ENCODE peak calls at places on chromosomes 4 and X, in five cellular contexts. F is upper lobe of left lung, S is IMR-90, G is gastrocnemius medialis, H is GM23338. O is an unnamed sample.

GRCh38 chrX:24684048-24684447 is 9.7 kb upstream of the POLA1 start:
- DNase-seq in F (no peak), G (no peak), H (no peak), S (no peak), O (no peak)

GRCh38 chr4:121112530-121112929 is 40.2 kb upstream of the NDNF start:
- DNase-seq in F (no peak), S (no peak), G (no peak), H (no peak), O (no peak)

GRCh38 chr4:129233691-129234090 is 137.7 kb downstream of the C4orf33 start:
- DNase-seq in S (no peak), F (no peak), G (no peak), H (no peak), O (no peak)

GRCh38 chr4:161577604-161578301 is 586.0 kb downstream of the FSTL5 start:
- DNase-seq in S (peak), F (no peak), G (no peak), H (no peak), O (no peak)

GRCh38 chr4:79576480-79576803 is 168.4 kb upstream of the GK2 start:
- DNase-seq in S (peak), H (peak), G (no peak), F (no peak), O (no peak)

GRCh38 chr4:147831452-147832192 is 99.7 kb downstream of the ARHGAP10 start:
- DNase-seq in H (no peak), S (peak), F (no peak), G (peak), O (peak)

GRCh38 chr4:141473952-141474351 is 162.4 kb upstream of the IL15 start:
- DNase-seq in S (peak), H (no peak), F (no peak), G (no peak), O (no peak)

GRCh38 chrX:132490086-132490419 is 1.2 kb upstream of the MBNL3 start:
- DNase-seq in F (no peak), G (no peak), S (no peak), H (no peak), O (no peak)

GRCh38 chr4:47483722-47484121 is 1.4 kb upstream of the ATP10D start:
- DNase-seq in H (no peak), F (no peak), G (no peak), S (no peak), O (no peak)

GRCh38 chrX:2478546-2479419 is 22.0 kb downstream of the DHRSX start:
- DNase-seq in F (no peak), S (no peak), H (peak), G (no peak), O (peak)

GRCh38 chrX:131816551-131817136 is 206.5 kb upstream of the STK26 start:
- DNase-seq in F (no peak), S (peak), H (no peak), G (peak), O (no peak)

GRCh38 chr4:4914059-4914820 is 54.8 kb downstream of the MSX1 start:
- DNase-seq in H (no peak), F (no peak), S (peak), G (no peak), O (no peak)

GRCh38 chr4:70992354-70992753 is 1.1 kb upstream of the DCK start:
- DNase-seq in F (no peak), H (peak), S (no peak), G (peak), O (no peak)

GRCh38 chrX:154380153-154380552 is 1.1 kb downstream of the EMD start:
- DNase-seq in F (no peak), H (no peak), G (no peak), S (peak), O (no peak)

GRCh38 chrX:154378059-154378798 is 866 bp upstream of the EMD start:
- DNase-seq in H (peak), S (peak), F (no peak), G (peak), O (no peak)

GRCh38 chrX:154380787-154381186 is 1.7 kb downstream of the EMD start:
- DNase-seq in H (no peak), S (no peak), F (no peak), G (no peak), O (no peak)

GRCh38 chrX:154379569-154379951 is 465 bp downstream of the EMD start:
- DNase-seq in H (no peak), S (no peak), F (no peak), G (no peak), O (no peak)

DNA sequence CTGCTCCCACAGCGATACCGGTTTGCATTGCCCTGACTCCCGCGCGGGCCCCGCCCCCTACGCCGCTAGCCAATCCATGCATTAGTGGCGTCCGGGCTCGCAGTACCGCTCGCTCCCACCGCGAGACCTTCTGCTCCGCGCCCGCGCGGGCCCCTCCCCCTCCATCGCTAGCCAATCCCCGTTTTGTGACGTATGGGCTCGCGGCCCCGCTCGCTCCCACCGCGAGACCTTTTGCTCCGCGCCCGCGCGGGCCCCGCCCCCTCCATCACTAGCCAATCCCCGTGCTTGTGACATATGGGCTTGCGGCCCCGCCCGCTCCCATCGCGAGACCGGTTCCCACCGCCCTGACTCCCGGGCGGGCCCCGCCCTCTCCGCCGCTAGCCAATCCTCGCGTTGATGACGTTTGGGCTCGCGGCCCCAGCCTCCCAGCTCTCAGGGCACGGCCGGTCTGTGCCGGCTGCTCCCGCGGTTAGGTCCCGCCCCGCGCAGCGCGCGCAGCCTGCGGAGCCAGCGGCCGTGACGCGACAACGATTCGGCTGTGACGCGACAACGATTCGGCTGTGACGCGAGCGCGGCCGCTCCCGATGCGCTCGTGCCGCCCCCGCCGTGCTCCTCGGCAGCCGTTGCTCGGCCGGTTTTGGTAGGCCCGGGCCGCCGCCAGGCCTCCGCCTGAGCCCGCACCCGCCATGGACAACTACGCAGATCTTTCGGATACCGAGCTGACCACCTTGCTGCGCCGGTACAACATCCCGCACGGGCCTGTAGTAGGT is at the start of gene EMD:
- DNase-seq in F (peak), H (peak), G (peak), S (peak), O (peak)
- TF ChIP-seq CTCF in F (no peak), H (no peak), G (no peak), S (no peak), O (no peak)

DNA sequence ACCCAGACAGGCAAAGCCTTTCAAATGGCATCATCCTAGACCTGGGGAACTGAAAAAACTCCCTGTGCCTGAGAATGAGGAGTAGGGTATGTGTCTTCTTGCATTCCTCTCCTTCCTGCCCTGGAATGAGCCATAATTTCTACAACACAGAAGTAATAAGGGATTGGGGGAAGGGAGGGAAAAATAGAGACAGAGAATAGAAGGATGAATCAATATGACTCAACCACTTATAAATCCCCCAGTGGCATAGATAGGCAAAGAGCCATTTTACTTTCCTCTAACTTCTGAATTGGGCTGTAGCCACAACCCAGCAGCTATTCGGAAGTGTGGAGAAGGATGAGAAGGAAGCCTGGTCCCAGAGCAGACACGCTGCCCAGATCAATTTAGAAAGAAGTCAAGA is 99.9 kb downstream of the NHS start:
- DNase-seq in F (no peak), H (no peak), G (no peak), S (peak), O (no peak)
- H3K4me3 ChIP-seq in F (no peak), H (no peak), G (no peak), S (no peak), O (no peak)

GRCh38 chr4:2436301-2436700 is 17.5 kb downstream of the CFAP99 start:
- DNase-seq in S (no peak), F (no peak), H (no peak), G (no peak), O (no peak)
- TF ChIP-seq CTCF in S (no peak), F (no peak), H (no peak), G (peak), O (peak)

DNA sequence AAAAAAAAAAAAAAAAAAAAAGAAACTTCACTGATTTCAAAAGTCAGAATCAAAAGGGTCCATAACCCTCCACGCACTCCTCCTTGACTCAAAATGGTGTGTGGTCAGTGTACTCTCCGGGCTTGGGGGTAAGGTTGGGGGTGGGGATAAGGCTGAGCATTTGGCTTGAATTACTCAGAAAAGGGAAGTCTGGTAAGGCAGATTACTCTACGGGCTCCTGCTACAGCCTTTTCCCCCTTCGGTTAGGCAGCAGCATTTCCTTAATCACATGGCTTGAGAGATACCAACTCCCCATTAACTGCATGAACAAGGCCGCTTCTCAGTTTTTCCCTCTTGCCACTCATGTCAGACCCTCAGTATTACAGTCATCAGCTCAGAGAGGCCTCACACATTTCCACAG is 135.4 kb upstream of the DUSP21 start:
- DNase-seq in S (no peak), F (no peak), H (no peak), G (no peak), O (no peak)
- H3K4me3 ChIP-seq in S (no peak), F (no peak), H (no peak), G (no peak), O (no peak)

GRCh38 chr4:1726146-1726934 is 5.0 kb downstream of the TACC3 start:
- DNase-seq in G (peak), F (peak), S (peak), H (peak), O (peak)
- TF ChIP-seq CTCF in G (peak), F (peak), S (peak), H (peak), O (peak)

GRCh38 chr4:2412534-2412884 is 5.9 kb downstream of the ZFYVE28 start:
- DNase-seq in G (no peak), F (no peak), H (no peak), S (no peak), O (no peak)
- H3K4me3 ChIP-seq in G (no peak), F (no peak), H (peak), S (peak), O (peak)

GRCh38 chr4:176664964-176665363 is 127.8 kb downstream of the VEGFC start:
- DNase-seq in G (no peak), F (no peak), S (no peak), H (no peak), O (no peak)

GRCh38 chr4:176654565-176655216 is 138.0 kb downstream of the VEGFC start:
- DNase-seq in H (no peak), S (peak), G (no peak), F (no peak), O (no peak)

GRCh38 chr4:176656108-176656507 is 136.6 kb downstream of the VEGFC start:
- DNase-seq in G (no peak), S (no peak), H (no peak), F (no peak), O (no peak)

GRCh38 chr4:176660561-176660960 is 132.2 kb downstream of the VEGFC start:
- DNase-seq in F (no peak), G (no peak), S (no peak), H (peak), O (no peak)
- TF ChIP-seq CTCF in F (no peak), G (no peak), S (peak), H (peak), O (peak)

GRCh38 chr4:119570401-119570800 is 58.2 kb downstream of the PDE5A start:
- DNase-seq in F (no peak), H (no peak), G (no peak), S (peak), O (no peak)
- H3K4me3 ChIP-seq in F (no peak), H (no peak), G (no peak), S (no peak), O (no peak)

DNA sequence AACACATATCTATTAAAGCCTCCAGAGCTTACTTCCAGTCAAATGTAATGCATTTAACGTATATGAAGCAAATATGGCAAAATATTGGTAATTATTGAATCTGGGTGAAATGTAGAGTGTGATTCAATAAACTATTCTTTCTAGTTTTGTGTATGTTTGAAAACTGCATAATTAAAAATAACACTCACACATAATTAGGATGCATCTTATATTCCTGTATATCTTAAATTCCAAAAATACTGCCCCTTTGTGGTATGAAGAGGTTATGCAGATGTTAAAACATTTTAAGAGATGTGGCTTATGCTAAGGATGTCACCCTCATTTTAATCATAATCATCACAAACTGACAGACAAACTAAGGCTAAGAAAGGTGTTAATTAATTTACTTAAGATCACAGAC is 182.9 kb downstream of the COX18 start:
- DNase-seq in F (no peak), S (no peak), G (no peak), H (peak), O (no peak)
- TF ChIP-seq CTCF in F (no peak), S (peak), G (no peak), H (peak), O (peak)

O was measured in RWPE2.